ENCODE peak calls at places on chromosome 13, in nine cellular contexts. F, L, C, S, O, M, W, X and I are unnamed samples.

GRCh38 chr13:103878891-103879605 is 812.8 kb upstream of the SLC10A2 start:
- DNase-seq in F (no peak), L (no peak), C (no peak), S (no peak), O (no peak), M (no peak), W (no peak), X (no peak), I (no peak)

GRCh38 chr13:43227721-43228120 is 204.3 kb downstream of the DNAJC15 start:
- DNase-seq in F (no peak), L (peak; percentile 50), C (peak; percentile 23), S (no peak), O (peak; percentile 60), M (peak; percentile 10), W (no peak), X (no peak), I (no peak)

GRCh38 chr13:20711301-20712044 is 8.0 kb downstream of the IL17D start:
- DNase-seq in F (no peak), L (peak; percentile 32), C (no peak), S (peak; percentile 68), O (no peak), M (no peak), W (peak; percentile 70), X (no peak), I (no peak)

GRCh38 chr13:42798118-42798517 is 16.7 kb downstream of the FAM216B start:
- DNase-seq in F (peak; percentile 33), L (no peak), C (peak; percentile 9), S (no peak), O (no peak), M (no peak), W (no peak), X (no peak), I (no peak)

GRCh38 chr13:111281751-111282311 is 38.6 kb upstream of the TEX29 start:
- DNase-seq in F (no peak), L (peak; percentile 21), C (no peak), S (no peak), O (peak; percentile 55), M (no peak), W (no peak), X (no peak), I (no peak)

GRCh38 chr13:24222756-24223155 is 62.2 kb downstream of the SPATA13 start:
- DNase-seq in F (no peak), L (no peak), C (no peak), S (no peak), O (no peak), M (no peak), W (no peak), X (no peak), I (no peak)

GRCh38 chr13:112907286-112907685 is 61.7 kb upstream of the MCF2L start:
- DNase-seq in F (no peak), L (no peak), C (no peak), S (no peak), O (no peak), M (no peak), W (no peak), X (no peak), I (no peak)

GRCh38 chr13:25691654-25692053 is 319.9 kb downstream of the ATP8A2 start:
- DNase-seq in F (no peak), L (no peak), C (no peak), S (no peak), O (no peak), M (no peak), W (no peak), X (no peak), I (no peak)

GRCh38 chr13:30832845-30833332 is 73.2 kb upstream of the MEDAG start:
- DNase-seq in F (peak; percentile 95), L (peak; percentile 47), C (peak; percentile 97), S (peak; percentile 79), O (no peak), M (peak; percentile 77), W (peak; percentile 59), X (peak; percentile 75), I (no peak)

GRCh38 chr13:30805603-30806011 is 70.3 kb downstream of the ALOX5AP start:
- DNase-seq in F (no peak), L (no peak), C (no peak), S (peak; percentile 41), O (no peak), M (no peak), W (peak; percentile 21), X (peak; percentile 35), I (no peak)

GRCh38 chr13:41107584-41108014 is 25.0 kb downstream of the KBTBD6 start:
- DNase-seq in F (no peak), L (no peak), C (no peak), S (peak; percentile 75), O (no peak), M (no peak), W (peak; percentile 35), X (no peak), I (no peak)